ENCODE peak calls at places on chromosomes 12 and 14, in six cellular contexts. M, U, S, A, B and T are unnamed samples.

GRCh38 chr14:42994001-42994736 is 1387.5 kb downstream of the LRFN5 start:
- DNase-seq in A (no peak), S (no peak), M (no peak), U (no peak), B (no peak), T (no peak)

GRCh38 chr12:89350661-89351488 is 1.4 kb downstream of the DUSP6 start:
- DNase-seq in M (no peak), B (no peak), A (no peak), U (no peak), S (no peak), T (no peak)

GRCh38 chr14:81221579-81222102 is 882 bp upstream of the GTF2A1 start:
- DNase-seq in B (no peak), A (no peak), M (peak), S (no peak), U (no peak), T (no peak)

GRCh38 chr12:25828188-25828587 is 130.3 kb upstream of the RASSF8 start:
- DNase-seq in S (no peak), U (no peak), B (no peak), A (no peak), M (no peak), T (no peak)

GRCh38 chr14:22530101-22530500 is 58.9 kb downstream of the DAD1 start:
- DNase-seq in S (no peak), U (no peak), A (no peak), B (no peak), M (no peak), T (peak)

GRCh38 chr14:58297412-58297761 is 968 bp upstream of the ARID4A start:
- DNase-seq in A (no peak), B (no peak), U (no peak), S (no peak), M (no peak), T (no peak)

GRCh38 chr12:130477221-130477620 is 139.5 kb downstream of the PIWIL1 start:
- DNase-seq in U (no peak), M (no peak), B (no peak), S (no peak), A (no peak), T (no peak)

GRCh38 chr12:113134521-113134951 is 1.0 kb downstream of the RASAL1 start:
- DNase-seq in M (no peak), B (no peak), S (no peak), U (no peak), A (no peak), T (no peak)

GRCh38 chr14:104429291-104429861 is 150.2 kb upstream of the C14orf180 start:
- DNase-seq in B (no peak), S (no peak), A (no peak), M (no peak), U (no peak), T (no peak)

GRCh38 chr12:129069886-129070285 is 216.6 kb downstream of the GLT1D1 start:
- DNase-seq in M (no peak), S (no peak), B (no peak), U (no peak), A (no peak), T (no peak)

GRCh38 chr12:47856721-47857575 is 37.2 kb upstream of the HDAC7 start:
- DNase-seq in A (no peak), U (no peak), B (no peak), S (no peak), M (no peak), T (no peak)

GRCh38 chr12:120709976-120710804 is at the start of gene UNC119B:
- DNase-seq in A (peak), M (peak), S (no peak), U (peak), B (no peak), T (peak)

GRCh38 chr12:89245090-89245489 is 107.2 kb downstream of the DUSP6 start:
- DNase-seq in A (no peak), S (no peak), U (no peak), B (no peak), M (no peak), T (no peak)

GRCh38 chr12:64273527-64274403 is 51.7 kb upstream of the KICS2 start:
- DNase-seq in U (no peak), S (no peak), B (no peak), M (no peak), A (peak), T (no peak)

GRCh38 chr14:40240456-40240855 is 808.2 kb upstream of the FBXO33 start:
- DNase-seq in B (no peak), S (no peak), U (no peak), A (no peak), M (no peak), T (no peak)

GRCh38 chr12:6765634-6766581 is at the start of gene PTMS:
- DNase-seq in A (peak), M (peak), B (peak), S (peak), U (peak), T (peak)

GRCh38 chr12:105831372-105831771 is 307.4 kb downstream of the NUAK1 start:
- DNase-seq in M (no peak), S (no peak), U (no peak), A (no peak), B (no peak), T (no peak)

GRCh38 chr14:74979442-74980397 is 23.0 kb upstream of the EIF2B2 start:
- DNase-seq in S (no peak), A (no peak), B (no peak), M (peak), U (no peak), T (no peak)

GRCh38 chr14:90336401-90336800 is 4.7 kb upstream of the NRDE2 start:
- DNase-seq in B (no peak), S (no peak), U (no peak), M (no peak), A (no peak), T (no peak)

GRCh38 chr14:51527073-51527472 is 124.6 kb upstream of the FRMD6 start:
- DNase-seq in S (no peak), B (no peak), U (no peak), M (no peak), A (no peak), T (no peak)

GRCh38 chr14:99075061-99075460 is 196.9 kb downstream of the BCL11B start:
- DNase-seq in B (no peak), S (no peak), A (no peak), M (no peak), U (no peak), T (no peak)

GRCh38 chr14:80324649-80325048 is 113.3 kb upstream of the DIO2 start:
- DNase-seq in S (no peak), A (no peak), B (no peak), M (no peak), U (no peak), T (no peak)

GRCh38 chr12:26606911-26607310 is 226.1 kb downstream of the ITPR2 start:
- DNase-seq in B (no peak), U (no peak), A (no peak), S (no peak), M (no peak), T (no peak)

GRCh38 chr12:68912916-68913315 is 20.1 kb downstream of the CPM start:
- DNase-seq in B (no peak), U (no peak), S (no peak), M (no peak), A (no peak), T (no peak)
- TF ChIP-seq CTCF in B (no peak), U (no peak), S (no peak), M (no peak), A (no peak), T (no peak)

DNA sequence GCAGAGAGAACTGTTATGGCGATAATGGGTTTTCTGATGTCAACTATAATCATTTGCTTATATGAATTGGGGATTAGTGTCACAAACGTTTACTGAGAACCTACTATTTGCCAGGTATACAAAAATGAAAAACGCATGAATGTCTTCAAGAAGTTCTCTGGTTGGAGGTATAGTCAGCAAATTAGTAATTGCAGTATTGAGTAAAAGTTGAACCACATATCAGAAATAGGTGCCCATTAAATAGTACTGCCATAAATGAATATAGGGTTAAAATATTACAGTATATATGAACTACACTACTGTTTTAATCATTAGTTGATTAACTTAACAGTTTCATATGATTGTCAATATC is 60.0 kb downstream of the PTPRB start:
- DNase-seq in S (no peak), U (no peak), B (no peak), M (no peak), A (no peak), T (no peak)
- TF ChIP-seq CTCF in S (no peak), U (peak), B (no peak), M (no peak), A (no peak), T (no peak)

GRCh38 chr12:29024117-29024516 is 125.0 kb upstream of the FAR2 start:
- DNase-seq in A (no peak), M (no peak), B (no peak), S (no peak), U (no peak), T (no peak)
- TF ChIP-seq CTCF in A (no peak), M (no peak), B (no peak), S (no peak), U (no peak), T (peak)

GRCh38 chr12:44774815-44775411 is 101.2 kb downstream of the NELL2 start:
- DNase-seq in M (no peak), S (no peak), U (no peak), A (peak), B (no peak), T (no peak)
- TF ChIP-seq CTCF in M (no peak), S (peak), U (no peak), A (peak), B (peak), T (peak)

GRCh38 chr12:117571321-117571720 is 209.9 kb upstream of the NOS1 start:
- DNase-seq in S (no peak), A (no peak), B (no peak), U (no peak), M (no peak), T (no peak)
- TF ChIP-seq CTCF in S (no peak), A (no peak), B (no peak), U (no peak), M (no peak), T (no peak)